ENCODE peak calls at places on chromosomes 13 and 19, in ten cellular contexts. T, Y, A, M, J, H, F, W, Z and U are unnamed samples.

GRCh38 chr13:67408823-67409222 is 178.7 kb upstream of the PCDH9 start:
- DNase-seq in T (no peak), Y (no peak), A (no peak), M (no peak), J (no peak), H (no peak), F (no peak), W (no peak), Z (no peak), U (no peak)

GRCh38 chr19:53374288-53374687 is 8.8 kb downstream of the ZNF525 start:
- DNase-seq in T (no peak), Y (no peak), A (no peak), M (no peak), J (no peak), H (no peak), F (no peak), W (no peak), Z (no peak), U (no peak)

GRCh38 chr13:23060972-23061371 is 119.8 kb upstream of the SGCG start:
- DNase-seq in T (no peak), Y (no peak), A (no peak), M (no peak), J (no peak), H (no peak), F (no peak), W (no peak), Z (no peak), U (no peak)

GRCh38 chr13:33401238-33401637 is 115.7 kb upstream of the STARD13 start:
- DNase-seq in T (no peak), Y (no peak), A (no peak), M (no peak), J (no peak), H (no peak), F (no peak), W (no peak), Z (no peak), U (peak)

GRCh38 chr19:47619763-47620162 is 10.8 kb downstream of the BICRA start:
- DNase-seq in T (no peak), Y (peak), A (peak), M (no peak), J (no peak), H (no peak), F (no peak), W (peak), Z (no peak), U (no peak)

GRCh38 chr13:40178130-40178529 is 488.3 kb downstream of the FOXO1 start:
- DNase-seq in T (no peak), Y (no peak), A (no peak), M (no peak), J (no peak), H (no peak), F (no peak), W (no peak), Z (peak), U (no peak)

GRCh38 chr13:110348751-110349150 is 41.7 kb downstream of the COL4A2 start:
- DNase-seq in T (no peak), Y (no peak), A (no peak), M (no peak), J (no peak), H (no peak), F (no peak), W (no peak), Z (no peak), U (no peak)

GRCh38 chr19:38734426-38735256 is 9.6 kb downstream of the CAPN12 start:
- DNase-seq in T (no peak), Y (no peak), A (no peak), M (peak), J (no peak), H (no peak), F (peak), W (no peak), Z (peak), U (peak)

GRCh38 chr13:71360041-71360440 is 507.0 kb downstream of the DACH1 start:
- DNase-seq in T (no peak), Y (no peak), A (no peak), M (no peak), J (no peak), H (no peak), F (no peak), W (peak), Z (no peak), U (no peak)

GRCh38 chr13:98048263-98048662 is 94.6 kb upstream of the FARP1 start:
- DNase-seq in T (no peak), Y (no peak), A (no peak), M (no peak), J (no peak), H (no peak), F (no peak), W (no peak), Z (no peak), U (no peak)

GRCh38 chr13:109481046-109481445 is 305.3 kb downstream of the IRS2 start:
- DNase-seq in T (no peak), Y (no peak), A (no peak), M (no peak), J (no peak), H (no peak), F (no peak), W (peak), Z (no peak), U (no peak)

GRCh38 chr13:113022391-113023216 is 53.6 kb downstream of the MCF2L start:
- DNase-seq in T (no peak), Y (no peak), A (peak), M (peak), J (no peak), H (peak), F (no peak), W (no peak), Z (no peak), U (no peak)

GRCh38 chr13:53200498-53201453 is 172.2 kb downstream of the OLFM4 start:
- DNase-seq in T (no peak), Y (no peak), A (peak), M (no peak), J (no peak), H (peak), F (no peak), W (no peak), Z (no peak), U (no peak)

GRCh38 chr19:40214936-40215335 is 3.2 kb downstream of the TTC9B start:
- DNase-seq in T (no peak), Y (no peak), A (no peak), M (no peak), J (no peak), H (no peak), F (no peak), W (no peak), Z (no peak), U (no peak)

GRCh38 chr13:107459430-107459829 is 755.9 kb downstream of the LIG4 start:
- DNase-seq in T (no peak), Y (peak), A (no peak), M (no peak), J (no peak), H (no peak), F (no peak), W (peak), Z (no peak), U (no peak)

GRCh38 chr19:17210296-17210695 is 4.9 kb upstream of the USE1 start:
- DNase-seq in T (no peak), Y (no peak), A (no peak), M (no peak), J (no peak), H (no peak), F (no peak), W (no peak), Z (no peak), U (peak)

GRCh38 chr19:49832556-49832955 is 14.5 kb downstream of the MED25 start:
- DNase-seq in T (no peak), Y (no peak), A (no peak), M (peak), J (no peak), H (no peak), F (no peak), W (no peak), Z (no peak), U (peak)